ENCODE peak calls at places on chromosomes 11 and 22, in ten cellular contexts. C is astrocyte of the hippocampus, B is nucleus accumbens, F is EL, Z is NCI-H460, T is ELF-1, R is neural progenitor cell, H is activated T-cell treated with anti-CD3 and anti-CD28 coated beads for 1 hour, V is fibroblast of the conjunctiva, G is heart left ventricle. J is an unnamed sample.

GRCh38 chr22:35464399-35464798 is 64.5 kb downstream of the MCM5 start:
- DNase-seq in C (no peak), B (no peak), F (no peak), Z (no peak), T (no peak), R (no peak), H (no peak), V (no peak), G (no peak), J (no peak)

GRCh38 chr22:19875531-19876313 is 21.0 kb upstream of the GNB1L start:
- DNase-seq in C (no peak), B (no peak), F (no peak), Z (peak), T (no peak), R (peak), H (no peak), V (no peak), G (no peak), J (no peak)

GRCh38 chr11:48036011-48036410 is 55.7 kb downstream of the PTPRJ start:
- DNase-seq in C (no peak), B (no peak), F (peak), Z (no peak), T (peak), R (no peak), H (no peak), V (no peak), G (no peak), J (peak)

GRCh38 chr11:47121056-47121455 is 55.6 kb downstream of the ARFGAP2 start:
- DNase-seq in C (no peak), B (no peak), F (no peak), Z (no peak), T (no peak), R (no peak), H (no peak), V (no peak), G (no peak), J (no peak)

GRCh38 chr11:3123761-3124733 is 41.1 kb downstream of the OSBPL5 start:
- DNase-seq in C (peak), B (no peak), F (peak), Z (peak), T (no peak), R (no peak), H (no peak), V (peak), G (peak), J (no peak)

GRCh38 chr11:5258543-5259262 is 4.1 kb upstream of the HBG2 start:
- DNase-seq in C (no peak), B (no peak), F (peak), Z (no peak), T (peak), R (no peak), H (no peak), V (no peak), G (no peak), J (no peak)

GRCh38 chr11:93528757-93529639 is 14.2 kb downstream of the SMCO4 start:
- DNase-seq in C (no peak), B (no peak), F (no peak), Z (no peak), T (no peak), R (no peak), H (no peak), V (no peak), G (peak), J (no peak)

GRCh38 chr11:62574363-62575057 is 819 bp upstream of the EEF1G start:
- DNase-seq in C (no peak), B (no peak), F (peak), Z (no peak), T (no peak), R (peak), H (no peak), V (no peak), G (no peak), J (peak)

GRCh38 chr11:34680206-34680605 is 59.3 kb downstream of the EHF start:
- DNase-seq in C (no peak), B (no peak), F (peak), Z (no peak), T (no peak), R (no peak), H (no peak), V (no peak), G (no peak), J (no peak)

GRCh38 chr11:69287968-69288882 is 5.7 kb upstream of the MYEOV start:
- DNase-seq in C (no peak), B (no peak), F (no peak), Z (no peak), T (no peak), R (no peak), H (no peak), V (no peak), G (no peak), J (no peak)

GRCh38 chr11:114250993-114251796 is 45.0 kb upstream of the NNMT start:
- DNase-seq in C (no peak), B (no peak), F (no peak), Z (no peak), T (peak), R (no peak), H (no peak), V (no peak), G (no peak), J (no peak)

GRCh38 chr11:65917434-65918210 is 1.2 kb downstream of the C11orf68 start:
- DNase-seq in C (no peak), B (no peak), F (no peak), Z (no peak), T (no peak), R (no peak), H (no peak), V (no peak), G (no peak), J (no peak)

GRCh38 chr11:3093281-3094191 is 36.3 kb upstream of the CARS1 start:
- DNase-seq in C (no peak), B (no peak), F (no peak), Z (no peak), T (peak), R (peak), H (no peak), V (no peak), G (no peak), J (no peak)

GRCh38 chr11:37623778-37624177 is 1025.7 kb upstream of the RAG2 start:
- DNase-seq in C (no peak), B (no peak), F (no peak), Z (no peak), T (no peak), R (no peak), H (no peak), V (no peak), G (no peak), J (no peak)

GRCh38 chr22:50473855-50474671 is 772 bp downstream of the SBF1 start:
- DNase-seq in C (peak), B (no peak), F (peak), Z (no peak), T (peak), R (peak), H (no peak), V (no peak), G (no peak), J (no peak)

GRCh38 chr11:7555067-7555699 is 41.4 kb downstream of the PPFIBP2 start:
- DNase-seq in C (no peak), B (no peak), F (no peak), Z (no peak), T (no peak), R (no peak), H (no peak), V (no peak), G (peak), J (no peak)

GRCh38 chr22:46557736-46558480 is 20.5 kb upstream of the CELSR1 start:
- DNase-seq in C (no peak), B (no peak), F (no peak), Z (no peak), T (no peak), R (no peak), H (no peak), V (no peak), G (peak), J (no peak)

GRCh38 chr22:45586651-45587405 is 84.1 kb downstream of the FBLN1 start:
- DNase-seq in C (no peak), B (no peak), F (no peak), Z (no peak), T (no peak), R (no peak), H (no peak), V (no peak), G (no peak), J (no peak)

GRCh38 chr11:83336993-83337392 is 50.8 kb upstream of the CCDC90B start:
- DNase-seq in C (no peak), B (no peak), F (no peak), Z (no peak), T (no peak), R (no peak), H (no peak), V (no peak), G (no peak), J (no peak)

GRCh38 chr11:37512156-37512780 is 914.2 kb upstream of the RAG2 start:
- DNase-seq in C (no peak), B (no peak), F (peak), Z (no peak), T (no peak), R (no peak), H (no peak), V (no peak), G (no peak), J (no peak)